ENCODE peak calls at places on chromosomes 6 and 20, in six cellular contexts. D is A549, I is IMR-90, V is fibroblast of mammary gland, F is fibroblast of lung, Q is B cell. G is an unnamed sample.

GRCh38 chr6:133705071-133705470 is 183.8 kb upstream of the TCF21 start:
- DNase-seq in D (no peak), I (peak; percentile 91), V (peak; percentile 95), F (peak; percentile 67), Q (no peak), G (no peak)

GRCh38 chr20:48891235-48892048 is 30.1 kb upstream of the ARFGEF2 start:
- DNase-seq in D (no peak), I (no peak), V (no peak), F (no peak), Q (no peak), G (no peak)

GRCh38 chr20:34070079-34070439 is 42.0 kb downstream of the EIF2S2 start:
- DNase-seq in D (no peak), I (no peak), V (no peak), F (no peak), Q (no peak), G (no peak)

GRCh38 chr20:50852085-50852484 is 57.2 kb downstream of the BCAS4 start:
- DNase-seq in D (no peak), I (no peak), V (no peak), F (no peak), Q (no peak), G (no peak)

GRCh38 chr20:23666698-23667097 is 22.1 kb downstream of the CST4 start:
- DNase-seq in D (no peak), I (no peak), V (no peak), F (no peak), Q (no peak), G (no peak)

GRCh38 chr20:41704896-41705295 is 86.7 kb upstream of the CHD6 start:
- DNase-seq in D (no peak), I (no peak), V (no peak), F (no peak), Q (no peak), G (no peak)

GRCh38 chr6:138011413-138011812 is 95.8 kb downstream of the PERP start:
- DNase-seq in D (no peak), I (no peak), V (peak; percentile 31), F (no peak), Q (no peak), G (no peak)

GRCh38 chr6:81895511-81896185 is 143.2 kb upstream of the TENT5A start:
- DNase-seq in D (no peak), I (peak; percentile 88), V (peak; percentile 72), F (peak; percentile 99), Q (no peak), G (no peak)

GRCh38 chr6:3324262-3324942 is 65.7 kb downstream of the PSMG4 start:
- DNase-seq in D (peak; percentile 73), I (peak; percentile 97), V (peak; percentile 95), F (peak; percentile 98), Q (no peak), G (no peak)

GRCh38 chr6:34056301-34056700 is 89.6 kb downstream of the GRM4 start:
- DNase-seq in D (peak; percentile 27), I (peak; percentile 35), V (peak; percentile 78), F (peak; percentile 11), Q (no peak), G (peak; percentile 77)

GRCh38 chr6:15183979-15184378 is 61.9 kb upstream of the JARID2 start:
- DNase-seq in D (no peak), I (no peak), V (no peak), F (no peak), Q (no peak), G (no peak)

GRCh38 chr20:32609371-32609773 is 24.2 kb upstream of the NOL4L start:
- DNase-seq in D (no peak), I (no peak), V (no peak), F (no peak), Q (no peak), G (no peak)

GRCh38 chr6:170052991-170053821 is 237.7 kb downstream of the DLL1 start:
- DNase-seq in D (no peak), I (no peak), V (no peak), F (no peak), Q (no peak), G (peak; percentile 74)

GRCh38 chr6:81086931-81087330 is 665.5 kb downstream of the TENT5A start:
- DNase-seq in D (no peak), I (no peak), V (peak; percentile 51), F (no peak), Q (no peak), G (no peak)

GRCh38 chr20:44911264-44911921 is 1.5 kb downstream of the PABPC1L start:
- DNase-seq in D (peak; percentile 88), I (peak; percentile 28), V (peak; percentile 53), F (peak; percentile 26), Q (peak; percentile 63), G (peak; percentile 34)

GRCh38 chr6:79233611-79234149 is 802 bp downstream of the HMGN3 start:
- DNase-seq in D (peak; percentile 88), I (peak; percentile 82), V (peak; percentile 85), F (peak; percentile 91), Q (peak; percentile 65), G (peak; percentile 93)
- TF ChIP-seq CTCF in D (no peak), I (peak; percentile 20), V (peak; percentile 19), F (peak; percentile 13), Q (peak; percentile 27), G (peak; percentile 43)

DNA sequence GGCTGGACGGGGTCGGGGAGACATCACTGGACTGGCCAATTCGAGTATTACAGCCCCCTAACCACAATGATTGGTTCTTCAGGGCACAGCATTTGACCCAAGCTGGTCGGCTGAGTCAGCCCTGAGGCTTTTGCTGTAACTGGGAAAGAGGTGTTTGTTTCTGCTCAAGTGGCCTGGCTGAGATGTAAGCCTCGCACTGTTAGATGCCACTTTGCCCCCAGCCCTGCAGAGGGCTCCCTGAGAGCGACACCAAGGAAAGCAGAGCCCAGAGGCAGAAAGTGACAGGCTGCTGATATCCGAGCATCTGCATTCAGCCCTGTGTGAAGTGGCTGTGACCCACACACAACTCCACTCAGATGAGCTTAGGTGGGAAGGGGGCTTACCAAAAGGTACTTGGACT is 19.4 kb downstream of the ERGIC3 start:
- DNase-seq in D (peak; percentile 46), I (peak; percentile 59), V (peak; percentile 34), F (peak; percentile 51), Q (no peak), G (no peak)
- TF ChIP-seq CTCF in D (peak; percentile 26), I (peak; percentile 40), V (no peak), F (peak; percentile 20), Q (peak; percentile 27), G (peak; percentile 34)

GRCh38 chr6:143206550-143206949 is 145.9 kb downstream of the AIG1 start:
- DNase-seq in D (no peak), I (no peak), V (no peak), F (no peak), Q (no peak), G (no peak)
- TF ChIP-seq CTCF in D (no peak), I (no peak), V (no peak), F (no peak), Q (no peak), G (no peak)

GRCh38 chr6:36442671-36443497 is at the start of the genes KCTD20 and PXT1:
- DNase-seq in D (peak; percentile 86), I (peak; percentile 88), V (peak; percentile 85), F (peak; percentile 86), Q (peak; percentile 97), G (peak; percentile 98)
- TF ChIP-seq CTCF in D (no peak), I (no peak), V (no peak), F (no peak), Q (no peak), G (peak; percentile 26)

GRCh38 chr20:63378626-63379025 is 17.5 kb upstream of the CHRNA4 start:
- DNase-seq in D (no peak), I (no peak), V (no peak), F (no peak), Q (no peak), G (peak; percentile 35)
- TF ChIP-seq CTCF in D (no peak), I (no peak), V (no peak), F (no peak), Q (no peak), G (no peak)

GRCh38 chr6:70292144-70292543 is 10.7 kb downstream of the COL9A1 start:
- DNase-seq in D (no peak), I (no peak), V (no peak), F (no peak), Q (no peak), G (no peak)

DNA sequence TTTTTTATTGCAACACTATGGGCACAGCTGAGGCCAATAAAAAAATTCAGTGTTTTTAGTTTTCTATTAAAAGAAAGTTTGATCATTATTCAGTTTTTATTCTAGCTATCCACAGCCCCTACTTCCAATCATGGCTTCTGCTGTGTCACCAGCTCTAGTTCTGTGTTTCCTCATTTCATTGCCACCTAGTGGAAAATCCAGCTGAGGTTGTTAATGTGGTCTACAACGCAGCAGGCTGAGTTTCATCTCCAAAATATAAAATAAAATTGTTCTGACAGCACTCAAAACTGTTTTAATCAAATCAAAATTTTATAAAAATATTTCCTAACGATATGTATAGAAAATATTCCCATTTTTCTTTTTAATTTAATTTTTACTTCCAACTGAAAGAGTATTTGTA is 13.6 kb downstream of the COL9A1 start:
- DNase-seq in D (peak; percentile 11), I (no peak), V (no peak), F (no peak), Q (no peak), G (no peak)
- TF ChIP-seq CTCF in D (peak; percentile 9), I (peak; percentile 2), V (peak; percentile 1), F (no peak), Q (no peak), G (no peak)